ENCODE peak calls at places on chromosomes 7 and 10, in four cellular contexts. One of them, this sample, is unnamed.

GRCh38 chr7:117803476-117803875 is 69.8 kb downstream of the CTTNBP2 start:
- DNase-seq in Calu3: no peak
- DNase-seq in colonic mucosa: no peak
- DNase-seq in activated CD4-positive, alpha-beta T cell treated with anti-CD3 and anti-CD28 coated beads, Interleukin-2, amount 50 U/mL, for 1 hour: no peak
- DNase-seq in this sample: no peak

GRCh38 chr7:23247602-23248335 is 1.2 kb downstream of the GPNMB start:
- DNase-seq in Calu3: no peak
- DNase-seq in colonic mucosa: peak
- DNase-seq in activated CD4-positive, alpha-beta T cell treated with anti-CD3 and anti-CD28 coated beads, Interleukin-2, amount 50 U/mL, for 1 hour: no peak
- DNase-seq in this sample: no peak

GRCh38 chr7:8277394-8277982 is 15.5 kb upstream of the ICA1 start:
- DNase-seq in Calu3: peak
- DNase-seq in colonic mucosa: no peak
- DNase-seq in activated CD4-positive, alpha-beta T cell treated with anti-CD3 and anti-CD28 coated beads, Interleukin-2, amount 50 U/mL, for 1 hour: no peak
- DNase-seq in this sample: peak

GRCh38 chr7:132650498-132650897 is 74.2 kb upstream of the PLXNA4 start:
- DNase-seq in Calu3: no peak
- DNase-seq in colonic mucosa: no peak
- DNase-seq in activated CD4-positive, alpha-beta T cell treated with anti-CD3 and anti-CD28 coated beads, Interleukin-2, amount 50 U/mL, for 1 hour: no peak
- DNase-seq in this sample: no peak

GRCh38 chr10:1650542-1651279 is 86.6 kb downstream of the ADARB2 start:
- DNase-seq in Calu3: no peak
- DNase-seq in colonic mucosa: no peak
- DNase-seq in activated CD4-positive, alpha-beta T cell treated with anti-CD3 and anti-CD28 coated beads, Interleukin-2, amount 50 U/mL, for 1 hour: no peak
- DNase-seq in this sample: no peak

GRCh38 chr7:74289660-74290589 is 718 bp downstream of the CLIP2 start:
- DNase-seq in Calu3: no peak
- DNase-seq in colonic mucosa: peak
- DNase-seq in activated CD4-positive, alpha-beta T cell treated with anti-CD3 and anti-CD28 coated beads, Interleukin-2, amount 50 U/mL, for 1 hour: peak
- DNase-seq in this sample: peak

GRCh38 chr7:105210721-105211205 is 178.0 kb downstream of the SRPK2 start:
- DNase-seq in Calu3: no peak
- DNase-seq in colonic mucosa: no peak
- DNase-seq in activated CD4-positive, alpha-beta T cell treated with anti-CD3 and anti-CD28 coated beads, Interleukin-2, amount 50 U/mL, for 1 hour: no peak
- DNase-seq in this sample: peak

GRCh38 chr7:152849128-152849527 is 89.6 kb downstream of the ACTR3B start:
- DNase-seq in Calu3: no peak
- DNase-seq in colonic mucosa: no peak
- DNase-seq in activated CD4-positive, alpha-beta T cell treated with anti-CD3 and anti-CD28 coated beads, Interleukin-2, amount 50 U/mL, for 1 hour: no peak
- DNase-seq in this sample: no peak

GRCh38 chr10:3887885-3888476 is 103.0 kb upstream of the KLF6 start:
- DNase-seq in Calu3: peak
- DNase-seq in colonic mucosa: no peak
- DNase-seq in activated CD4-positive, alpha-beta T cell treated with anti-CD3 and anti-CD28 coated beads, Interleukin-2, amount 50 U/mL, for 1 hour: peak
- DNase-seq in this sample: peak

GRCh38 chr7:2016761-2017482 is 215.8 kb downstream of the MAD1L1 start:
- DNase-seq in Calu3: no peak
- DNase-seq in colonic mucosa: no peak
- DNase-seq in activated CD4-positive, alpha-beta T cell treated with anti-CD3 and anti-CD28 coated beads, Interleukin-2, amount 50 U/mL, for 1 hour: no peak
- DNase-seq in this sample: no peak

GRCh38 chr7:925601-926000 is 28.9 kb downstream of the ADAP1 start:
- DNase-seq in Calu3: peak
- DNase-seq in colonic mucosa: peak
- DNase-seq in activated CD4-positive, alpha-beta T cell treated with anti-CD3 and anti-CD28 coated beads, Interleukin-2, amount 50 U/mL, for 1 hour: no peak
- DNase-seq in this sample: peak

GRCh38 chr7:73308665-73309214 is at the start of gene NSUN5:
- DNase-seq in Calu3: peak
- DNase-seq in colonic mucosa: peak
- DNase-seq in activated CD4-positive, alpha-beta T cell treated with anti-CD3 and anti-CD28 coated beads, Interleukin-2, amount 50 U/mL, for 1 hour: peak
- DNase-seq in this sample: peak

GRCh38 chr10:101031796-101032636 is 982 bp downstream of the SFXN3 start:
- DNase-seq in Calu3: peak
- DNase-seq in colonic mucosa: peak
- DNase-seq in activated CD4-positive, alpha-beta T cell treated with anti-CD3 and anti-CD28 coated beads, Interleukin-2, amount 50 U/mL, for 1 hour: peak
- DNase-seq in this sample: peak

GRCh38 chr7:98086231-98086855 is 20.3 kb upstream of the LMTK2 start:
- DNase-seq in Calu3: peak
- DNase-seq in colonic mucosa: peak
- DNase-seq in activated CD4-positive, alpha-beta T cell treated with anti-CD3 and anti-CD28 coated beads, Interleukin-2, amount 50 U/mL, for 1 hour: no peak
- DNase-seq in this sample: peak

GRCh38 chr7:138875794-138876193 is 77.8 kb upstream of the ATP6V0A4 start:
- DNase-seq in Calu3: no peak
- DNase-seq in colonic mucosa: no peak
- DNase-seq in activated CD4-positive, alpha-beta T cell treated with anti-CD3 and anti-CD28 coated beads, Interleukin-2, amount 50 U/mL, for 1 hour: peak
- DNase-seq in this sample: peak

GRCh38 chr10:92702301-92702916 is 12.7 kb downstream of the HHEX start:
- DNase-seq in Calu3: no peak
- DNase-seq in colonic mucosa: no peak
- DNase-seq in activated CD4-positive, alpha-beta T cell treated with anti-CD3 and anti-CD28 coated beads, Interleukin-2, amount 50 U/mL, for 1 hour: no peak
- DNase-seq in this sample: no peak

GRCh38 chr7:140003913-140004382 is 58.8 kb downstream of the PARP12 start:
- DNase-seq in Calu3: peak
- DNase-seq in colonic mucosa: peak
- DNase-seq in activated CD4-positive, alpha-beta T cell treated with anti-CD3 and anti-CD28 coated beads, Interleukin-2, amount 50 U/mL, for 1 hour: no peak
- DNase-seq in this sample: peak